ENCODE peak calls at places on chromosomes 5 and 9, in four cellular contexts. I is GM12878, G is HepG2, X is K562. K is an unnamed sample.

GRCh38 chr9:105206821-105207699 is 37.4 kb upstream of the SLC44A1 start:
- DNase-seq in I (no peak), G (no peak), X (no peak), K (no peak)

GRCh38 chr9:94139672-94140417 is 55.6 kb downstream of the PTPDC1 start:
- DNase-seq in I (no peak), G (no peak), X (peak; percentile 62), K (no peak)

GRCh38 chr9:110446171-110446570 is 108.5 kb upstream of the TXNDC8 start:
- DNase-seq in I (no peak), G (no peak), X (no peak), K (no peak)

GRCh38 chr9:89872426-89872912 is 267.7 kb downstream of the GADD45G start:
- DNase-seq in I (no peak), G (no peak), X (no peak), K (no peak)

GRCh38 chr5:998975-999501 is 9.6 kb upstream of the NKD2 start:
- DNase-seq in I (no peak), G (no peak), X (no peak), K (no peak)

GRCh38 chr5:8825161-8825757 is 720.6 kb downstream of the SEMA5A start:
- DNase-seq in I (no peak), G (no peak), X (no peak), K (no peak)

GRCh38 chr9:116765009-116765408 is 77.9 kb downstream of the TRIM32 start:
- DNase-seq in I (no peak), G (no peak), X (no peak), K (no peak)

GRCh38 chr9:86792136-86792535 is 155.2 kb downstream of the GAS1 start:
- DNase-seq in I (no peak), G (no peak), X (no peak), K (no peak)

GRCh38 chr5:111859533-111860270 is 102.7 kb upstream of the NREP start:
- DNase-seq in I (no peak), G (no peak), X (no peak), K (no peak)

GRCh38 chr9:3809724-3810123 is 283.9 kb upstream of the RFX3 start:
- DNase-seq in I (peak; percentile 4), G (no peak), X (no peak), K (no peak)

GRCh38 chr5:5699062-5699461 is 276.6 kb downstream of the ICE1 start:
- DNase-seq in I (no peak), G (no peak), X (peak; percentile 44), K (peak; percentile 21)

GRCh38 chr9:90025816-90026215 is 421.0 kb downstream of the GADD45G start:
- DNase-seq in I (no peak), G (no peak), X (no peak), K (no peak)

GRCh38 chr9:33222031-33222430 is 17.9 kb upstream of the SPINK4 start:
- DNase-seq in I (no peak), G (no peak), X (no peak), K (no peak)
- TF ChIP-seq BHLHE40 in I (no peak), G (no peak), X (no peak), K (no peak)

DNA sequence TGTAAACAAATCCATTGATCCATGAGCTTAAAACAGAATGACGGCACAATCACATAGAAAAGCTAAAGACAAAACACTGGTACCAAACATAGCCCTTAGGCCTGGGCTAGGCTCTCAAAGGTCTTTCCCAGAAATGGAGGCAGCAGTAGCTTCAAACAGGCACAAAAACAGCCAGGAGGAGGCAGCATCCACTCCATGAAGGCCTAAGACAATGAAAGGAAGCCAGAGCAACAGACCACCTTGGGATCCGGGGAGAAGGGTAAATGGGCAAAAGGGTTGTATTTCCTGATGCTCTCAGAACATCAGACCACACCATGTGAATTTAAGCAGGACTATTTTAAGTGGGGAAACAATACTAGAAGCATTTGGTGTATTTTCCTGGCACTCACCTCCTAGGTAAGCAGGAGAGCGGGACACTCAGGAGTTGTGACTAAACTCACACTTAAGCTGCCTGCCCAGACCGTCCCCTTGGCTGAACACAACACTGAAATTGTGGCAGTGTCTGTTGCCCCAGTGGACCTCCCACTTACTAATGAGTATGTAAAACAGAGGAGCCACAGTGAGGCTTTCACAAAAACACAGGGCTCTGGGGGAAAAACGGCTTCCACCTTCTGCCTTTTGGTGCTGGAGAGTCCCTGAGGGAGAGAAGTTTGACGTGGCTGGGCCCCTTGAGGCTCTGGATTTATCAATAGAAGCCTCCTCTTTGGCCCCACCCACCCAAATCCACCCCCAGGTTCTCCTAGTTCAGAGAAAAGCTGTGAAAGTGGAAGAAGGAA is 11.9 kb downstream of the GNPDA1 start:
- DNase-seq in I (no peak), G (peak; percentile 7), X (no peak), K (peak; percentile 26)
- TF ChIP-seq SP1 in I (no peak), G (no peak), X (no peak), K (no peak)

GRCh38 chr5:105903069-105903468 is 1767.7 kb downstream of the EFNA5 start:
- DNase-seq in I (no peak), G (no peak), X (no peak), K (no peak)
- TF ChIP-seq FOXM1 in I (no peak), G (no peak), X (no peak), K (no peak)

GRCh38 chr5:107661038-107661649 is 9.6 kb downstream of the EFNA5 start:
- DNase-seq in I (peak; percentile 60), G (no peak), X (no peak), K (no peak)
- TF ChIP-seq BHLHE40 in I (no peak), G (no peak), X (no peak), K (no peak)

GRCh38 chr9:73153793-73154227 is 2.1 kb downstream of the ANXA1 start:
- DNase-seq in I (no peak), G (no peak), X (peak; percentile 35), K (no peak)
- TF ChIP-seq SP1 in I (no peak), G (no peak), X (peak; percentile 34), K (no peak)

DNA sequence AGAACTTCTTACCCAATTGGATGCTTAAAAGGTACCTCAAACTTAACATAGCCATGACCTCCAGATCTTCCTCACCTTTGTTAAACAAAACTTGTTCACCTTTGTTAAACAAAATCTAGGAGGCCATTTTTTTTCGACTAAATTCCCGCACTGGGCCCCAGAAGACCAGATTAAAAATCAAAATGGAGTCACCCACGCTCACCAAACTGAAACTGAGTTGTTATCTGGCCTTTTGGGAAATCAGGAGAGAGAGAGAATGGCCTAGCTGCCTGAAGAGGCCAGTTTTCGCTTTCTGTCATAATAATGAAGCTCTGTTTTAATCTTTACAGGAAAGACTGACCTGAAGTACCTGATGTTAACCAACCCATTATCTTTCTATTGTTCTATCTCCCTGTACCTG is 69.4 kb downstream of the FYB1 start:
- DNase-seq in I (no peak), G (no peak), X (no peak), K (no peak)
- TF ChIP-seq FOXM1 in I (no peak), G (no peak), X (no peak), K (no peak)

GRCh38 chr9:15227491-15227890 is 79.5 kb downstream of the TTC39B start:
- DNase-seq in I (no peak), G (no peak), X (no peak), K (no peak)

GRCh38 chr9:15235658-15236057 is 71.4 kb downstream of the TTC39B start:
- DNase-seq in I (no peak), G (no peak), X (no peak), K (no peak)

GRCh38 chr9:15229475-15229874 is 77.5 kb downstream of the TTC39B start:
- DNase-seq in I (no peak), G (no peak), X (no peak), K (no peak)

DNA sequence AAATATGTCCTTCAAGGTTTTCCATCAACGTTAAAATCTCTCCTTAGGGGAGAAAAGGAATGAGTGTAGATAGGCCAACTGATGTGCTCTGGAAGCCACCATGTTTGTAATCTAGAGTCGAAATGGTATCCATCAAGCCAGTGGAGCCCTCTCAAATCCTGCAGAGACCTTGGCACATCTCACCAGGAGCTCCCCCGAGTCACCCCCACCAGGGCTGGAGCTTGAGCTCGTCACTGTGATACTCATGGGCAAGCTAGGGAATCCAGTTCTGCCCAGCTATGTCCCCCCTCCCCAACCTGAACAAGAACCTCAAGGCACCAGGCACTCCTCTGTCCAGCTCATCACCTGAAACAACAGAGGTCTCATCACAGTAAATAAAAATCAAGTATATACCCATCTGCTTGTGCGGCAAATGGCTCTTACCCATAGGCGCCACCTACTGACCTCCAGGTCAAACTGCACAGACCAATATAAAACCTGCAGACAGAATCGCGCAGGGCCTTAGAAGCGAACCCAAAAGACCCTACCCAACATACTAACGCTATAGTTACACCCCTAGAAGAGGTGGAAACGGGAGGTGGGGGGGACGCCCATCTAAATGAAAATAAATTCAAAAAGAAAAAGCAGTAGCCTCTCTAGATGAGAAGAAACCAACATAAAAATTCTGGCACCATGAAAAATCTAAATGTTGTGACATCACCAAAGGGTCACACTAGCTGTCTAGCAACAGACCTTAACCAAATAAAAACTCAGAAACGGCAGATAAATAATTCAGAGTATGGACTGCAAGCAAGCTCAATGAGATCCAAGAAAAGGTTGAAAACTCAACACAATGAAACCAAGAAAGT is 75.0 kb downstream of the TTC39B start:
- DNase-seq in I (no peak), G (peak; percentile 22), X (peak; percentile 23), K (peak; percentile 24)
- TF ChIP-seq BHLHE40 in I (no peak), G (no peak), X (no peak), K (no peak)

GRCh38 chr5:132775439-132776076 is 1.5 kb downstream of the SEPTIN8 start:
- DNase-seq in I (no peak), G (no peak), X (no peak), K (no peak)

GRCh38 chr5:132777209-132778069 is at the start of gene SEPTIN8:
- DNase-seq in I (no peak), G (no peak), X (peak; percentile 77), K (peak; percentile 75)

GRCh38 chr5:132774896-132775295 is 2.1 kb downstream of the SEPTIN8 start:
- DNase-seq in I (no peak), G (no peak), X (no peak), K (no peak)

GRCh38 chr5:132776932-132777208 is 169 bp downstream of the SEPTIN8 start:
- DNase-seq in I (no peak), G (no peak), X (no peak), K (no peak)

GRCh38 chr5:132776077-132776931 is 735 bp downstream of the SEPTIN8 start:
- DNase-seq in I (no peak), G (peak; percentile 19), X (peak; percentile 75), K (peak; percentile 65)
- TF ChIP-seq SP1 in I (no peak), G (no peak), X (no peak), K (no peak)

DNA sequence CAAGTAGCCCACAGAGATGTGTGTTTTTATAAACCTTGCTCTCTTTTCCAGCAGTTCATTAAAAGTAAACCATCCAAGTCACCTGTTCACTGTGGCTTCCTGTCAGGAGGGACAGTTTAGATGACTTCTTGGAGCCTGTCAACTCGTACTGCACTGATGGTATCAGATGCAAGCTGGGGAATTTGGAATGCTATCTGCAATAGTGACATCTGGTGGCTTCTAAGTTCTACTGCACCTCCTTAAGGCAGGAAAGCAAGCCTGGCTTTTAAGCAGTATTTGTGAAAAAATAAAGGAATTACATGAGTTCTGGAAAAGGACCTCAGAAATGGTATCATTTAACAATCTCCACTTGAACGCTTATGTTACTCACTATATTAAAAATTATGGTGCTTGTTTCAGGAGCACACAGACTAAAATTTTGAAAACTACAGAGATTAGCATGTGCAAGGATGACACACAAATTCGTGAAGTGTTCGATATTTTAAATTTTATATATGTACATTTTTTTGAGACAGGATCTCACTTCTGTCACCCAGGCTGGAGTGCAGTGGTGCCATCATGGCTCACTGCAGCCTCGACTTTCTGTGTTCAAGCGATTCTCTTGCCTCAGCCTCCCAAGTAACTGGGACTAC is 164.0 kb downstream of the TTC39B start:
- DNase-seq in I (no peak), G (peak; percentile 50), X (peak; percentile 42), K (peak; percentile 47)
- TF ChIP-seq FOXM1 in I (no peak), G (no peak), X (no peak), K (no peak)